ENCODE peak calls at places on chromosomes 16 and 17, in nine cellular contexts. M, Q, P, S, E, H, L, D and F are unnamed samples.

GRCh38 chr17:6019959-6020358 is 50.2 kb upstream of the WSCD1 start:
- DNase-seq in P (no peak), D (no peak), E (no peak), S (no peak), H (no peak), Q (no peak), M (no peak), L (no peak), F (no peak)

GRCh38 chr16:88921603-88921995 is 55.1 kb upstream of the PABPN1L start:
- DNase-seq in Q (no peak), L (no peak), P (no peak), S (no peak), H (peak), E (no peak), M (no peak), D (no peak), F (no peak)

GRCh38 chr16:25311039-25311438 is 53.4 kb upstream of the ZKSCAN2 start:
- DNase-seq in H (no peak), L (no peak), S (no peak), M (no peak), E (no peak), P (no peak), Q (no peak), D (no peak), F (no peak)

GRCh38 chr16:72493681-72494415 is 321.9 kb upstream of the PMFBP1 start:
- DNase-seq in M (no peak), D (no peak), S (no peak), E (no peak), H (no peak), P (no peak), Q (no peak), L (no peak), F (no peak)

GRCh38 chr16:17474572-17474971 is 3.8 kb upstream of the XYLT1 start:
- DNase-seq in L (no peak), P (no peak), M (no peak), S (no peak), D (no peak), Q (no peak), H (no peak), E (no peak), F (no peak)

GRCh38 chr17:59223813-59224212 is 3.5 kb downstream of the GDPD1 start:
- DNase-seq in M (no peak), Q (no peak), L (no peak), E (no peak), H (no peak), D (no peak), S (no peak), P (no peak), F (no peak)

GRCh38 chr16:47448830-47449575 is 11.9 kb downstream of the ITFG1 start:
- DNase-seq in P (no peak), Q (no peak), D (no peak), H (no peak), M (no peak), S (no peak), E (no peak), L (no peak), F (no peak)

GRCh38 chr16:715448-716249 is 731 bp downstream of the METRN start:
- DNase-seq in H (no peak), E (no peak), Q (peak), D (no peak), P (no peak), L (peak), M (no peak), S (no peak), F (no peak)

GRCh38 chr17:67148352-67148751 is 96.6 kb downstream of the HELZ start:
- DNase-seq in P (no peak), M (no peak), S (no peak), L (no peak), D (no peak), E (no peak), Q (no peak), H (no peak), F (no peak)

GRCh38 chr17:59840329-59840907 is 52.3 kb downstream of the TUBD1 start:
- DNase-seq in E (no peak), H (peak), S (no peak), M (no peak), D (peak), L (no peak), Q (no peak), P (no peak), F (no peak)

GRCh38 chr17:16989230-16989952 is 17.5 kb upstream of the TNFRSF13B start:
- DNase-seq in Q (no peak), S (no peak), E (peak), L (no peak), H (peak), P (no peak), D (no peak), M (peak), F (no peak)

GRCh38 chr17:51275381-51275780 is 15.0 kb downstream of the UTP18 start:
- DNase-seq in H (no peak), D (no peak), S (no peak), L (no peak), M (no peak), P (no peak), E (no peak), Q (no peak), F (no peak)

GRCh38 chr16:85554791-85555548 is 58.2 kb upstream of the GSE1 start:
- DNase-seq in D (peak), M (peak), L (peak), H (peak), Q (no peak), E (peak), S (peak), P (peak), F (peak)

GRCh38 chr17:78986048-78986648 is 6.4 kb upstream of the LGALS3BP start:
- DNase-seq in Q (no peak), L (no peak), S (no peak), D (peak), P (peak), E (peak), H (no peak), M (peak), F (no peak)